ENCODE peak calls at places on chromosomes 6 and 20, in nine cellular contexts. One of them, this sample, is unnamed.

GRCh38 chr20:760751-761417 is 7.4 kb downstream of the SLC52A3 start:
- DNase-seq in NCI-H446: no peak
- DNase-seq in NCI-H2081: no peak
- DNase-seq in T-helper 1 cell: no peak
- DNase-seq in progenitor cell of endocrine pancreas: peak
- DNase-seq in HFFc6: no peak
- DNase-seq in EL: peak
- DNase-seq in foreskin fibroblast: peak
- DNase-seq in RWPE1: peak
- DNase-seq in this sample: no peak

GRCh38 chr20:45998761-45999160 is 9.9 kb upstream of the MMP9 start:
- DNase-seq in T-helper 1 cell: no peak
- DNase-seq in NCI-H446: no peak
- DNase-seq in EL: no peak
- DNase-seq in RWPE1: no peak
- DNase-seq in foreskin fibroblast: no peak
- DNase-seq in HFFc6: no peak
- DNase-seq in progenitor cell of endocrine pancreas: no peak
- DNase-seq in NCI-H2081: no peak
- DNase-seq in this sample: no peak

GRCh38 chr6:170295519-170296422 is 4.9 kb upstream of the DLL1 start:
- DNase-seq in NCI-H2081: peak
- DNase-seq in HFFc6: no peak
- DNase-seq in T-helper 1 cell: no peak
- DNase-seq in progenitor cell of endocrine pancreas: peak
- DNase-seq in foreskin fibroblast: peak
- DNase-seq in RWPE1: no peak
- DNase-seq in NCI-H446: no peak
- DNase-seq in EL: no peak
- DNase-seq in this sample: no peak

GRCh38 chr6:108946695-108947094 is 98.5 kb downstream of the ARMC2 start:
- DNase-seq in RWPE1: no peak
- DNase-seq in progenitor cell of endocrine pancreas: no peak
- DNase-seq in EL: no peak
- DNase-seq in HFFc6: peak
- DNase-seq in NCI-H446: no peak
- DNase-seq in foreskin fibroblast: peak
- DNase-seq in NCI-H2081: no peak
- DNase-seq in T-helper 1 cell: no peak
- DNase-seq in this sample: no peak

GRCh38 chr20:62359491-62360121 is 7.5 kb downstream of the LAMA5 start:
- DNase-seq in foreskin fibroblast: peak
- DNase-seq in T-helper 1 cell: no peak
- DNase-seq in NCI-H2081: no peak
- DNase-seq in progenitor cell of endocrine pancreas: no peak
- DNase-seq in NCI-H446: peak
- DNase-seq in RWPE1: peak
- DNase-seq in HFFc6: no peak
- DNase-seq in EL: peak
- DNase-seq in this sample: peak

GRCh38 chr20:41100001-41100480 is 37.3 kb upstream of the PLCG1 start:
- DNase-seq in T-helper 1 cell: no peak
- DNase-seq in NCI-H2081: no peak
- DNase-seq in HFFc6: no peak
- DNase-seq in EL: peak
- DNase-seq in NCI-H446: no peak
- DNase-seq in RWPE1: no peak
- DNase-seq in progenitor cell of endocrine pancreas: no peak
- DNase-seq in foreskin fibroblast: peak
- DNase-seq in this sample: no peak

GRCh38 chr6:148608211-148608951 is 138.4 kb upstream of the UST start:
- DNase-seq in NCI-H2081: no peak
- DNase-seq in NCI-H446: no peak
- DNase-seq in HFFc6: peak
- DNase-seq in EL: peak
- DNase-seq in RWPE1: no peak
- DNase-seq in T-helper 1 cell: no peak
- DNase-seq in foreskin fibroblast: peak
- DNase-seq in progenitor cell of endocrine pancreas: no peak
- DNase-seq in this sample: no peak

GRCh38 chr6:20936949-20937348 is 402.7 kb downstream of the CDKAL1 start:
- DNase-seq in foreskin fibroblast: no peak
- DNase-seq in T-helper 1 cell: no peak
- DNase-seq in NCI-H446: no peak
- DNase-seq in HFFc6: no peak
- DNase-seq in RWPE1: no peak
- DNase-seq in progenitor cell of endocrine pancreas: no peak
- DNase-seq in EL: no peak
- DNase-seq in NCI-H2081: no peak
- DNase-seq in this sample: no peak

GRCh38 chr6:74368746-74369145 is 672.7 kb downstream of the CD109 start:
- DNase-seq in NCI-H2081: no peak
- DNase-seq in HFFc6: no peak
- DNase-seq in progenitor cell of endocrine pancreas: no peak
- DNase-seq in foreskin fibroblast: peak
- DNase-seq in T-helper 1 cell: no peak
- DNase-seq in EL: peak
- DNase-seq in NCI-H446: no peak
- DNase-seq in RWPE1: no peak
- DNase-seq in this sample: no peak

GRCh38 chr6:35048031-35048613 is 93.0 kb downstream of the TCP11 start:
- DNase-seq in NCI-H2081: no peak
- DNase-seq in T-helper 1 cell: no peak
- DNase-seq in NCI-H446: no peak
- DNase-seq in HFFc6: no peak
- DNase-seq in progenitor cell of endocrine pancreas: no peak
- DNase-seq in RWPE1: no peak
- DNase-seq in EL: no peak
- DNase-seq in foreskin fibroblast: no peak
- DNase-seq in this sample: no peak

GRCh38 chr20:47921306-47922279 is 136.3 kb upstream of the SULF2 start:
- DNase-seq in foreskin fibroblast: no peak
- DNase-seq in T-helper 1 cell: no peak
- DNase-seq in NCI-H2081: no peak
- DNase-seq in HFFc6: no peak
- DNase-seq in progenitor cell of endocrine pancreas: no peak
- DNase-seq in EL: no peak
- DNase-seq in RWPE1: no peak
- DNase-seq in NCI-H446: no peak
- DNase-seq in this sample: no peak

GRCh38 chr20:41261260-41261659 is 56.3 kb downstream of the ZHX3 start:
- DNase-seq in foreskin fibroblast: peak
- DNase-seq in HFFc6: no peak
- DNase-seq in NCI-H446: no peak
- DNase-seq in EL: no peak
- DNase-seq in progenitor cell of endocrine pancreas: no peak
- DNase-seq in T-helper 1 cell: no peak
- DNase-seq in NCI-H2081: no peak
- DNase-seq in RWPE1: no peak
- DNase-seq in this sample: no peak

GRCh38 chr6:156780962-156781705 is 4.0 kb downstream of the ARID1B start:
- DNase-seq in foreskin fibroblast: no peak
- DNase-seq in RWPE1: no peak
- DNase-seq in progenitor cell of endocrine pancreas: no peak
- DNase-seq in NCI-H2081: no peak
- DNase-seq in EL: no peak
- DNase-seq in T-helper 1 cell: no peak
- DNase-seq in NCI-H446: no peak
- DNase-seq in HFFc6: no peak
- DNase-seq in this sample: no peak

GRCh38 chr6:152952045-152952444 is 30.8 kb downstream of the FBXO5 start:
- DNase-seq in HFFc6: peak
- DNase-seq in RWPE1: peak
- DNase-seq in T-helper 1 cell: no peak
- DNase-seq in EL: peak
- DNase-seq in NCI-H2081: no peak
- DNase-seq in NCI-H446: no peak
- DNase-seq in progenitor cell of endocrine pancreas: no peak
- DNase-seq in foreskin fibroblast: peak
- DNase-seq in this sample: peak

This sample was measured in HTR-8/SVneo.